ENCODE peak calls at places on chromosomes 2 and 18, in ten cellular contexts. T is tibial artery, V is fibroblast of lung, F is psoas muscle, L is IMR-90, X is transverse colon, B is cardiac muscle cell, N is GM23338, K is Peyer's patch, H is esophagus squamous epithelium. E is an unnamed sample.

GRCh38 chr2:96148410-96149217 is 3.4 kb upstream of the DUSP2 start:
- DNase-seq in T (peak; percentile 42), H (peak; percentile 52), B (peak; percentile 47), K (peak; percentile 75), N (peak; percentile 93), L (peak; percentile 96), V (peak; percentile 90), F (peak; percentile 55), X (peak; percentile 88), E (peak; percentile 87)

GRCh38 chr2:112811841-112812306 is 24.7 kb downstream of the IL1B start:
- DNase-seq in F (no peak), V (peak; percentile 64), X (no peak), H (no peak), L (peak; percentile 96), K (no peak), B (no peak), N (no peak), T (no peak), E (peak; percentile 96)

GRCh38 chr18:48017625-48018024 is 87.2 kb upstream of the SMAD2 start:
- DNase-seq in N (no peak), L (peak; percentile 16), K (no peak), B (no peak), T (no peak), V (peak; percentile 68), H (no peak), F (no peak), X (no peak), E (no peak)

GRCh38 chr18:63979409-63979908 is 9.6 kb downstream of the SERPINB8 start:
- DNase-seq in X (peak; percentile 47), L (peak; percentile 70), T (peak; percentile 50), K (no peak), F (no peak), N (peak; percentile 87), B (peak; percentile 78), H (no peak), V (peak; percentile 76), E (peak; percentile 70)

GRCh38 chr2:112942654-112943002 is 31.7 kb downstream of the IL37 start:
- DNase-seq in B (no peak), T (no peak), F (no peak), K (no peak), X (no peak), N (no peak), H (no peak), V (no peak), L (no peak), E (no peak)

GRCh38 chr18:48923746-48924580 is 26.8 kb downstream of the SMAD7 start:
- DNase-seq in T (no peak), X (no peak), F (no peak), N (no peak), V (peak; percentile 69), B (no peak), L (peak; percentile 69), H (no peak), K (peak; percentile 60), E (no peak)

GRCh38 chr2:108641766-108642165 is 77.5 kb upstream of the RANBP2 start:
- DNase-seq in K (no peak), X (no peak), H (no peak), B (no peak), N (no peak), T (no peak), L (no peak), F (no peak), V (no peak), E (no peak)

GRCh38 chr2:51534176-51534575 is 502.2 kb upstream of the NRXN1 start:
- DNase-seq in K (no peak), X (no peak), B (no peak), T (no peak), L (no peak), N (no peak), F (no peak), V (no peak), H (no peak), E (no peak)

GRCh38 chr2:222240676-222241049 is 58.1 kb downstream of the PAX3 start:
- DNase-seq in H (no peak), V (no peak), N (peak; percentile 11), B (no peak), K (no peak), F (no peak), L (no peak), X (no peak), T (no peak), E (no peak)

GRCh38 chr2:119233326-119234020 is 9.8 kb downstream of the STEAP3 start:
- DNase-seq in K (no peak), T (no peak), V (peak; percentile 50), F (peak; percentile 58), L (peak; percentile 67), N (no peak), B (no peak), X (no peak), H (no peak), E (no peak)

GRCh38 chr2:189412330-189412953 is 28.8 kb upstream of the WDR75 start:
- DNase-seq in T (no peak), K (no peak), H (no peak), L (peak; percentile 74), X (peak; percentile 21), F (no peak), B (peak; percentile 46), V (peak; percentile 89), N (peak; percentile 47), E (no peak)

GRCh38 chr2:207405150-207405549 is 124.6 kb upstream of the CREB1 start:
- DNase-seq in L (no peak), H (no peak), K (no peak), B (no peak), X (no peak), N (no peak), T (no peak), F (no peak), V (no peak), E (no peak)

GRCh38 chr2:96959406-96960110 is 26.8 kb downstream of the FAM178B start:
- DNase-seq in L (no peak), K (no peak), X (no peak), H (no peak), B (no peak), N (no peak), V (no peak), T (no peak), F (no peak), E (no peak)

GRCh38 chr2:163528640-163529217 is 207.1 kb downstream of the FIGN start:
- DNase-seq in T (no peak), K (no peak), B (no peak), L (no peak), F (no peak), V (no peak), H (no peak), X (no peak), N (no peak), E (no peak)

GRCh38 chr2:29810956-29811355 is 110.4 kb downstream of the ALK start:
- DNase-seq in X (no peak), F (no peak), N (peak; percentile 11), H (no peak), V (no peak), T (no peak), B (no peak), L (no peak), K (no peak), E (no peak)

GRCh38 chr2:191245046-191245868 is at the start of gene MYO1B:
- DNase-seq in X (peak; percentile 82), H (no peak), N (peak; percentile 87), T (peak; percentile 50), L (peak; percentile 74), B (peak; percentile 95), V (peak; percentile 68), K (peak; percentile 87), F (peak; percentile 72), E (peak; percentile 45)
- TF ChIP-seq CTCF in X (peak; percentile 68), H (peak; percentile 20), N (peak; percentile 30), T (peak; percentile 46), L (peak; percentile 61), B (peak; percentile 58), V (peak; percentile 43), K (peak; percentile 47), F (peak; percentile 34), E (peak; percentile 39)

GRCh38 chr2:101773137-101773536 is 75.6 kb downstream of the MAP4K4 start:
- DNase-seq in V (no peak), B (no peak), L (no peak), T (no peak), K (no peak), F (no peak), H (no peak), X (no peak), N (peak; percentile 60), E (no peak)
- H3K27ac ChIP-seq in V (no peak overlapping the region), B (no peak overlapping the region), L (no peak overlapping the region), T (no peak overlapping the region), K (no peak overlapping the region), F (no peak overlapping the region), H (no peak overlapping the region), X (no peak overlapping the region), N (peak overlapping the region; percentile 56), E (no peak overlapping the region)

DNA sequence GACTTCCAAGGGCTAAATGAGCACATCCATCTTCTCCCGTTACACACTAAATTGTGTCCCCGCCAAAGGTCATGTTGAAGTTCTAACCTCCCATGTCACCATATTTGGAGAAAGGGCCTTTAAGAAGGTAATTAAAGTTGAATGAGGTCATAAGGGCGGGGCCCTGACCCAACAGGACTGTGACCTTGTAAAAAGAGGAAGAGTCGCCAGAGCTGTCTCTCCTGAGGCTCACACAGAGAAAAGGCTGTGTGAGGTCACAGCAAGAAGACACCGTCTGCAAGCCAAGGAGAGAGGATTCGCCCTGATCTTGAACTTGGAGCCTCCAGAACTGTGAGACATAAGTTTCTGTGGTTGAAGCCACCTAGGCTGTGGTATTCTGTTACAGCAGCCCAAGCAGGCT is 24.1 kb downstream of the TRABD2A start:
- DNase-seq in B (no peak), X (peak; percentile 32), H (no peak), T (no peak), F (no peak), K (no peak), N (no peak), L (no peak), V (no peak), E (no peak)
- H3K36me3 ChIP-seq in B (no peaks in the 10 kb centered on the region), X (no peaks in the 10 kb centered on the region), H (no peaks in the 10 kb centered on the region), T (no peaks in the 10 kb centered on the region), F (no peaks in the 10 kb centered on the region), K (no peaks in the 10 kb centered on the region), N (no peaks in the 10 kb centered on the region), L (no peaks in the 10 kb centered on the region), V (no peaks in the 10 kb centered on the region), E (no peaks in the 10 kb centered on the region)

GRCh38 chr2:8729939-8730338 is 48.1 kb downstream of the ID2 start:
- DNase-seq in H (no peak), N (no peak), F (no peak), K (no peak), T (no peak), X (no peak), L (no peak), B (no peak), V (no peak), E (no peak)

GRCh38 chr2:8721410-8721809 is 39.6 kb downstream of the ID2 start:
- DNase-seq in T (no peak), N (no peak), F (no peak), H (no peak), B (no peak), X (no peak), V (no peak), K (no peak), L (no peak), E (no peak)

GRCh38 chr2:8728305-8729015 is 46.6 kb downstream of the ID2 start:
- DNase-seq in H (no peak), V (no peak), B (no peak), N (no peak), L (no peak), K (no peak), X (no peak), F (no peak), T (no peak), E (no peak)

GRCh38 chr2:8720741-8721140 is 38.9 kb downstream of the ID2 start:
- DNase-seq in T (no peak), K (no peak), X (no peak), L (no peak), V (no peak), H (no peak), F (no peak), B (no peak), N (no peak), E (no peak)

GRCh38 chr2:8725838-8726237 is 44.0 kb downstream of the ID2 start:
- DNase-seq in K (no peak), T (no peak), N (no peak), X (no peak), F (no peak), V (no peak), B (no peak), L (no peak), H (no peak), E (no peak)
- TF ChIP-seq CTCF in K (no peak), T (no peak), N (no peak), X (no peak), F (no peak), V (no peak), B (no peak), L (no peak), H (no peak), E (no peak)